ENCODE peak calls at places on chromosomes 2 and 18, in five cellular contexts. P is prostate gland, H is AG10803, B is GM12865, I is A549. R is an unnamed sample.

GRCh38 chr2:9382604-9383235 is 40.6 kb downstream of the ITGB1BP1 start:
- DNase-seq in P (no peak), H (no peak), B (no peak), I (no peak), R (no peak)

GRCh38 chr2:46708492-46708891 is 207.1 kb downstream of the MCFD2 start:
- DNase-seq in P (no peak), H (no peak), B (no peak), I (no peak), R (no peak)

GRCh38 chr18:38633333-38633732 is 1067.7 kb upstream of the CELF4 start:
- DNase-seq in P (no peak), H (no peak), B (no peak), I (no peak), R (no peak)

GRCh38 chr18:57352761-57353136 is 392 bp downstream of the ST8SIA3 start:
- DNase-seq in P (no peak), H (no peak), B (no peak), I (no peak), R (no peak)

GRCh38 chr2:40004336-40004735 is 225.3 kb upstream of the THUMPD2 start:
- DNase-seq in P (no peak), H (peak), B (no peak), I (no peak), R (no peak)

GRCh38 chr2:190882327-190882766 is 1.7 kb downstream of the GLS start:
- DNase-seq in P (no peak), H (no peak), B (peak), I (no peak), R (no peak)

GRCh38 chr2:120934891-120935338 is 199.2 kb downstream of the GLI2 start:
- DNase-seq in P (peak), H (peak), B (no peak), I (peak), R (peak)

GRCh38 chr2:46351388-46352141 is 54.4 kb downstream of the EPAS1 start:
- DNase-seq in P (no peak), H (no peak), B (no peak), I (no peak), R (peak)

GRCh38 chr2:19866741-19867140 is 35.0 kb downstream of the TTC32 start:
- DNase-seq in P (no peak), H (no peak), B (no peak), I (no peak), R (no peak)

GRCh38 chr2:50042794-50043193 is 888.5 kb upstream of the FSHR start:
- DNase-seq in P (no peak), H (no peak), B (no peak), I (no peak), R (no peak)

GRCh38 chr2:237487496-237487895 is 445 bp downstream of the MLPH start:
- DNase-seq in P (no peak), H (no peak), B (no peak), I (no peak), R (no peak)
- H3K4me3 ChIP-seq in P (peak), H (peak), B (no peak), I (peak), R (no peak)

GRCh38 chr2:241011296-241011600 is 12.8 kb downstream of the SNED1 start:
- DNase-seq in P (peak), H (no peak), B (no peak), I (no peak), R (no peak)

GRCh38 chr2:241009191-241009590 is 10.8 kb downstream of the SNED1 start:
- DNase-seq in P (peak), H (no peak), B (no peak), I (no peak), R (no peak)

GRCh38 chr2:241010531-241011295 is 12.3 kb downstream of the SNED1 start:
- DNase-seq in P (peak), H (no peak), B (no peak), I (no peak), R (no peak)

GRCh38 chr2:241008711-241009121 is 10.3 kb downstream of the SNED1 start:
- DNase-seq in P (peak), H (no peak), B (no peak), I (no peak), R (no peak)

GRCh38 chr2:241009601-241010530 is 11.4 kb downstream of the SNED1 start:
- DNase-seq in P (peak), H (peak), B (peak), I (no peak), R (no peak)
- H3K4me3 ChIP-seq in P (peak), H (peak), B (no peak), I (no peak), R (peak)

DNA sequence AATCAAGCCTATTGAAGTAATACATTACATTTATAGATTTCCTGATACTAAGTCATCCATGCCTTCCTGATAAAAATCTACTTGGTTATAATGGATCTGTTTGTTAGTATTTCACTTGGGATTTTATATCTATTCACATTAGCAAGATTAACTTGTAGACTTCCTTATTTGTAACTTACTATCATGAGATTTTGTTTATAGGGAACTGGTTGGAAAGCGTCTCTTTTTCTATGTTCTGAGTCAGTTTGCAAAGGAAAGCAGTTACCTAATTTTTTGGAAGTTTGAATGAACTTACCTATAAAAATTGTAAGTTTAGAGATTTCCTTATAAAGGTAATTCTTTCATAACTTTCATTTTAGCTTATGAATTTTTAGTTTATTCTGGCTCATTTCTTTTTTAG is 141.4 kb downstream of the SMAD7 start:
- DNase-seq in P (no peak), H (no peak), B (no peak), I (no peak), R (no peak)
- H3K4me3 ChIP-seq in P (no peak), H (no peak), B (no peak), I (no peak), R (no peak)

GRCh38 chr2:143176606-143177005 is 47.4 kb downstream of the ARHGAP15 start:
- DNase-seq in P (no peak), H (no peak), B (peak), I (no peak), R (no peak)
- H3K4me3 ChIP-seq in P (no peak), H (no peak), B (peak), I (no peak), R (no peak)